ENCODE peak calls at places on chromosome 1, in six cellular contexts. J, Q, C, E, U and L are unnamed samples.

GRCh38 chr1:153793973-153794615 is 18.9 kb downstream of the SLC27A3 start:
- DNase-seq in J (no peak), Q (no peak), C (no peak), E (no peak), U (no peak), L (no peak)

GRCh38 chr1:225877570-225877969 is 4.6 kb downstream of the TMEM63A start:
- DNase-seq in J (no peak), Q (no peak), C (peak), E (no peak), U (peak), L (peak)

GRCh38 chr1:15417365-15417934 is 7.8 kb downstream of the EFHD2 start:
- DNase-seq in J (peak), Q (peak), C (peak), E (no peak), U (no peak), L (no peak)

GRCh38 chr1:147496571-147496970 is 44.7 kb upstream of the BCL9 start:
- DNase-seq in J (no peak), Q (no peak), C (peak), E (peak), U (no peak), L (no peak)

GRCh38 chr1:82466894-82467293 is 666.2 kb downstream of the ADGRL2 start:
- DNase-seq in J (no peak), Q (no peak), C (no peak), E (no peak), U (no peak), L (no peak)

GRCh38 chr1:224689354-224689753 is 73.2 kb downstream of the CNIH3 start:
- DNase-seq in J (no peak), Q (no peak), C (no peak), E (no peak), U (no peak), L (no peak)

GRCh38 chr1:185244015-185244747 is 72.9 kb downstream of the IVNS1ABP start:
- DNase-seq in J (peak), Q (no peak), C (peak), E (peak), U (no peak), L (no peak)

GRCh38 chr1:22341791-22342605 is 109.7 kb upstream of the ZBTB40 start:
- DNase-seq in J (no peak), Q (no peak), C (no peak), E (no peak), U (no peak), L (no peak)

GRCh38 chr1:54965624-54966340 is 14.6 kb upstream of the TMEM61 start:
- DNase-seq in J (peak), Q (no peak), C (no peak), E (no peak), U (no peak), L (no peak)